ENCODE peak calls at places on chromosomes 5 and 9, in nine cellular contexts. One of them, this sample, is unnamed.

GRCh38 chr5:135641329-135642178 is 62.8 kb upstream of the CXCL14 start:
- DNase-seq in PC-9: no peak
- DNase-seq in cardiac fibroblast: no peak
- DNase-seq in Panc1: no peak
- DNase-seq in cardiac muscle cell: no peak
- DNase-seq in BJ: no peak
- DNase-seq in glutamatergic neuron: no peak
- DNase-seq in SK-N-SH: no peak
- DNase-seq in uterus: no peak
- DNase-seq in this sample: peak; percentile 54

GRCh38 chr9:134889386-134890214 is 9.0 kb downstream of the FCN2 start:
- DNase-seq in PC-9: no peak
- DNase-seq in cardiac fibroblast: no peak
- DNase-seq in Panc1: no peak
- DNase-seq in cardiac muscle cell: no peak
- DNase-seq in BJ: no peak
- DNase-seq in glutamatergic neuron: no peak
- DNase-seq in SK-N-SH: no peak
- DNase-seq in uterus: no peak
- DNase-seq in this sample: peak; percentile 73

GRCh38 chr9:137721479-137721878 is 102.7 kb downstream of the EHMT1 start:
- DNase-seq in PC-9: no peak
- DNase-seq in cardiac fibroblast: no peak
- DNase-seq in Panc1: no peak
- DNase-seq in cardiac muscle cell: no peak
- DNase-seq in BJ: no peak
- DNase-seq in glutamatergic neuron: no peak
- DNase-seq in SK-N-SH: no peak
- DNase-seq in uterus: no peak
- DNase-seq in this sample: no peak

GRCh38 chr5:88140396-88140862 is 128.2 kb downstream of the TMEM161B start:
- DNase-seq in PC-9: no peak
- DNase-seq in cardiac fibroblast: no peak
- DNase-seq in Panc1: no peak
- DNase-seq in cardiac muscle cell: peak; percentile 6
- DNase-seq in BJ: no peak
- DNase-seq in glutamatergic neuron: no peak
- DNase-seq in SK-N-SH: no peak
- DNase-seq in uterus: peak; percentile 40
- DNase-seq in this sample: no peak

GRCh38 chr5:2381861-2382260 is 369.6 kb downstream of the IRX2 start:
- DNase-seq in PC-9: no peak
- DNase-seq in cardiac fibroblast: no peak
- DNase-seq in Panc1: no peak
- DNase-seq in cardiac muscle cell: no peak
- DNase-seq in BJ: no peak
- DNase-seq in glutamatergic neuron: no peak
- DNase-seq in SK-N-SH: no peak
- DNase-seq in uterus: no peak
- DNase-seq in this sample: peak; percentile 38

GRCh38 chr5:171312129-171312819 is 3.2 kb downstream of the TLX3 start:
- DNase-seq in PC-9: no peak
- DNase-seq in cardiac fibroblast: no peak
- DNase-seq in Panc1: no peak
- DNase-seq in cardiac muscle cell: no peak
- DNase-seq in BJ: no peak
- DNase-seq in glutamatergic neuron: peak; percentile 67
- DNase-seq in SK-N-SH: no peak
- DNase-seq in uterus: no peak
- DNase-seq in this sample: no peak

GRCh38 chr5:23405316-23406068 is 101.9 kb upstream of the PRDM9 start:
- DNase-seq in PC-9: no peak
- DNase-seq in cardiac fibroblast: peak; percentile 36
- DNase-seq in Panc1: no peak
- DNase-seq in cardiac muscle cell: no peak
- DNase-seq in BJ: no peak
- DNase-seq in glutamatergic neuron: no peak
- DNase-seq in SK-N-SH: no peak
- DNase-seq in uterus: no peak
- DNase-seq in this sample: no peak

GRCh38 chr9:124809741-124810500 is 33.0 kb downstream of the OLFML2A start:
- DNase-seq in PC-9: no peak
- DNase-seq in cardiac fibroblast: no peak
- DNase-seq in Panc1: no peak
- DNase-seq in cardiac muscle cell: no peak
- DNase-seq in BJ: no peak
- DNase-seq in glutamatergic neuron: no peak
- DNase-seq in SK-N-SH: peak; percentile 15
- DNase-seq in uterus: no peak
- DNase-seq in this sample: no peak

GRCh38 chr9:88387733-88388202 is 476 bp upstream of the SPIN1 start:
- DNase-seq in PC-9: peak; percentile 59
- DNase-seq in cardiac fibroblast: peak; percentile 60
- DNase-seq in Panc1: no peak
- DNase-seq in cardiac muscle cell: peak; percentile 58
- DNase-seq in BJ: no peak
- DNase-seq in glutamatergic neuron: peak; percentile 45
- DNase-seq in SK-N-SH: peak; percentile 63
- DNase-seq in uterus: peak; percentile 57
- DNase-seq in this sample: no peak

GRCh38 chr5:28703651-28704260 is 1665.4 kb upstream of the CDH9 start:
- DNase-seq in PC-9: no peak
- DNase-seq in cardiac fibroblast: no peak
- DNase-seq in Panc1: no peak
- DNase-seq in cardiac muscle cell: no peak
- DNase-seq in BJ: no peak
- DNase-seq in glutamatergic neuron: no peak
- DNase-seq in SK-N-SH: no peak
- DNase-seq in uterus: no peak
- DNase-seq in this sample: no peak

GRCh38 chr9:15246243-15246642 is 60.8 kb downstream of the TTC39B start:
- DNase-seq in PC-9: no peak
- DNase-seq in cardiac fibroblast: no peak
- DNase-seq in Panc1: no peak
- DNase-seq in cardiac muscle cell: no peak
- DNase-seq in BJ: no peak
- DNase-seq in glutamatergic neuron: no peak
- DNase-seq in SK-N-SH: no peak
- DNase-seq in uterus: no peak
- DNase-seq in this sample: no peak

GRCh38 chr5:96175090-96175489 is 213.4 kb upstream of the ELL2 start:
- DNase-seq in PC-9: no peak
- DNase-seq in cardiac fibroblast: peak; percentile 32
- DNase-seq in Panc1: no peak
- DNase-seq in cardiac muscle cell: no peak
- DNase-seq in BJ: no peak
- DNase-seq in glutamatergic neuron: no peak
- DNase-seq in SK-N-SH: peak; percentile 24
- DNase-seq in uterus: no peak
- DNase-seq in this sample: no peak

GRCh38 chr9:87557996-87558395 is 60.3 kb downstream of the DAPK1 start:
- DNase-seq in PC-9: no peak
- DNase-seq in cardiac fibroblast: peak; percentile 24
- DNase-seq in Panc1: no peak
- DNase-seq in cardiac muscle cell: peak; percentile 78
- DNase-seq in BJ: no peak
- DNase-seq in glutamatergic neuron: no peak
- DNase-seq in SK-N-SH: peak; percentile 54
- DNase-seq in uterus: no peak
- DNase-seq in this sample: peak; percentile 51

GRCh38 chr9:90637626-90638025 is 5.0 kb downstream of the DIRAS2 start:
- DNase-seq in PC-9: no peak
- DNase-seq in cardiac fibroblast: no peak
- DNase-seq in Panc1: no peak
- DNase-seq in cardiac muscle cell: no peak
- DNase-seq in BJ: no peak
- DNase-seq in glutamatergic neuron: no peak
- DNase-seq in SK-N-SH: no peak
- DNase-seq in uterus: no peak
- DNase-seq in this sample: no peak

GRCh38 chr9:116162241-116162781 is 8.7 kb downstream of the PAPPA start:
- DNase-seq in PC-9: no peak
- DNase-seq in cardiac fibroblast: no peak
- DNase-seq in Panc1: no peak
- DNase-seq in cardiac muscle cell: no peak
- DNase-seq in BJ: no peak
- DNase-seq in glutamatergic neuron: no peak
- DNase-seq in SK-N-SH: no peak
- DNase-seq in uterus: no peak
- DNase-seq in this sample: no peak

GRCh38 chr9:116165912-116166311 is 12.3 kb downstream of the PAPPA start:
- DNase-seq in PC-9: no peak
- DNase-seq in cardiac fibroblast: no peak
- DNase-seq in Panc1: no peak
- DNase-seq in cardiac muscle cell: no peak
- DNase-seq in BJ: no peak
- DNase-seq in glutamatergic neuron: no peak
- DNase-seq in SK-N-SH: no peak
- DNase-seq in uterus: no peak
- DNase-seq in this sample: no peak

GRCh38 chr9:116168231-116168630 is 14.6 kb downstream of the PAPPA start:
- DNase-seq in PC-9: no peak
- DNase-seq in cardiac fibroblast: no peak
- DNase-seq in Panc1: no peak
- DNase-seq in cardiac muscle cell: no peak
- DNase-seq in BJ: no peak
- DNase-seq in glutamatergic neuron: no peak
- DNase-seq in SK-N-SH: no peak
- DNase-seq in uterus: no peak
- DNase-seq in this sample: no peak

GRCh38 chr9:116163293-116164055 is 9.9 kb downstream of the PAPPA start:
- DNase-seq in PC-9: no peak
- DNase-seq in cardiac fibroblast: no peak
- DNase-seq in Panc1: no peak
- DNase-seq in cardiac muscle cell: no peak
- DNase-seq in BJ: no peak
- DNase-seq in glutamatergic neuron: no peak
- DNase-seq in SK-N-SH: no peak
- DNase-seq in uterus: no peak
- DNase-seq in this sample: no peak

GRCh38 chr9:116166713-116167112 is 13.1 kb downstream of the PAPPA start:
- DNase-seq in PC-9: no peak
- DNase-seq in cardiac fibroblast: no peak
- DNase-seq in Panc1: no peak
- DNase-seq in cardiac muscle cell: no peak
- DNase-seq in BJ: no peak
- DNase-seq in glutamatergic neuron: no peak
- DNase-seq in SK-N-SH: no peak
- DNase-seq in uterus: no peak
- DNase-seq in this sample: no peak
- TF ChIP-seq CTCF in PC-9: peak; percentile 45
- TF ChIP-seq CTCF in cardiac fibroblast: no peak
- TF ChIP-seq CTCF in Panc1: peak; percentile 8
- TF ChIP-seq CTCF in cardiac muscle cell: peak; percentile 37
- TF ChIP-seq CTCF in BJ: no peak
- TF ChIP-seq CTCF in glutamatergic neuron: peak; percentile 22
- TF ChIP-seq CTCF in SK-N-SH: peak; percentile 56
- TF ChIP-seq CTCF in uterus: no peak
- TF ChIP-seq CTCF in this sample: peak; percentile 47

DNA sequence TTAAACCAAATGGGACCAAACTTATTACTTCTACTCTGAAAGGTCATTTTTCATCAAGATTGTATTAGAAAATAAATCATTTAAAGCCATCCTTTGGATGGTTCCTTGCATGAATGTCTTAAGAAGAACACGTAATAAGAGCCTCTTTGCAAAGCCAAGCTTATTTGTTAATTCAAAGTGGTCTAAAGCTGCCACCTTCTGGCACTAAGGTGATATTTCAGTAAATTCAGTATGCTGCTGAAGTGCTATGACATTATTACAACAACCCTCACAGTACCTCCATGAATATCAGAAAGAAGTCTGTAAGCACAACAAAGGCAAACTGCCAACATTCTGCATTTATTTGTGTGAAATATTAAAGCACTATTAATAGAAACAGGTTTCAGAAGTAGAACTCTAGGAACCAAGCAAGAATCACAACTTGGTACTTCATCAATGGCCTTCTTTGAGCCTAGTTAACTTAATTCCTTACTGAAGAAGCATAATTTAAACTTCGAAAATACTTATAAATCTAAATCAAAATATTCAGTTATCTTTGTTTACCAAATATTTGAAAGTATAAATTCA is 53.1 kb upstream of the TYRP1 start:
- DNase-seq in PC-9: no peak
- DNase-seq in cardiac fibroblast: peak; percentile 68
- DNase-seq in Panc1: no peak
- DNase-seq in cardiac muscle cell: peak; percentile 63
- DNase-seq in BJ: peak; percentile 1
- DNase-seq in glutamatergic neuron: no peak
- DNase-seq in SK-N-SH: peak; percentile 5
- DNase-seq in uterus: no peak
- DNase-seq in this sample: no peak
- TF ChIP-seq CTCF in PC-9: peak; percentile 65
- TF ChIP-seq CTCF in cardiac fibroblast: peak; percentile 47
- TF ChIP-seq CTCF in Panc1: peak; percentile 42
- TF ChIP-seq CTCF in cardiac muscle cell: peak; percentile 57
- TF ChIP-seq CTCF in BJ: peak; percentile 42
- TF ChIP-seq CTCF in glutamatergic neuron: peak; percentile 71
- TF ChIP-seq CTCF in SK-N-SH: peak; percentile 64
- TF ChIP-seq CTCF in uterus: peak; percentile 35
- TF ChIP-seq CTCF in this sample: peak; percentile 63

GRCh38 chr5:40210705-40211104 is 469.0 kb upstream of the PTGER4 start:
- DNase-seq in PC-9: no peak
- DNase-seq in cardiac fibroblast: no peak
- DNase-seq in Panc1: no peak
- DNase-seq in cardiac muscle cell: no peak
- DNase-seq in BJ: no peak
- DNase-seq in glutamatergic neuron: no peak
- DNase-seq in SK-N-SH: no peak
- DNase-seq in uterus: no peak
- DNase-seq in this sample: no peak
- TF ChIP-seq CTCF in PC-9: no peak
- TF ChIP-seq CTCF in cardiac fibroblast: no peak
- TF ChIP-seq CTCF in Panc1: no peak
- TF ChIP-seq CTCF in cardiac muscle cell: no peak
- TF ChIP-seq CTCF in BJ: no peak
- TF ChIP-seq CTCF in glutamatergic neuron: no peak
- TF ChIP-seq CTCF in SK-N-SH: no peak
- TF ChIP-seq CTCF in uterus: no peak
- TF ChIP-seq CTCF in this sample: no peak

DNA sequence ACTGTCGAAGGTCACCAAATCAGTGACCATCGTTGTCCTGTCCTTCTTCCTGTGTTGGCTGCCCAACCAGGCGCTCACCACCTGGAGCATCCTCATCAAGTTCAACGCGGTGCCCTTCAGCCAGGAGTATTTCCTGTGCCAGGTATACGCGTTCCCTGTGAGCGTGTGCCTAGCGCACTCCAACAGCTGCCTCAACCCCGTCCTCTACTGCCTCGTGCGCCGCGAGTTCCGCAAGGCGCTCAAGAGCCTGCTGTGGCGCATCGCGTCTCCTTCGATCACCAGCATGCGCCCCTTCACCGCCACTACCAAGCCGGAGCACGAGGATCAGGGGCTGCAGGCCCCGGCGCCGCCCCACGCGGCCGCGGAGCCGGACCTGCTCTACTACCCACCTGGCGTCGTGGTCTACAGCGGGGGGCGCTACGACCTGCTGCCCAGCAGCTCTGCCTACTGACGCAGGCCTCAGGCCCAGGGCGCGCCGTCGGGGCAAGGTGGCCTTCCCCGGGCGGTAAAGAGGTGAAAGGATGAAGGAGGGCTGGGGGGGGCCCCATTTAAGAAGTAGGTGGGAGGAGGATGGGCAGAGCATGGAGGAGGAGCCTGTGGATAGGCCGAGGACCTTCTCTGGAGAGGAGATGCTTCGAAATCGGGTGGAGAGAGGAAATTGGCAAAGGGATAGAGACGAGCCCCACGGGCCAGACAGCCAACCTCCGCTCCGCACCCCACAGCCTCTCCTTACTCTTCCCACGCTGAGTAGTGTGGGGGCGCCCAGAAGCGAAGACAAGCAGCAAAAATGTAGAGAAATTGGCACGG is 1.7 kb downstream of the RXFP3 start:
- DNase-seq in PC-9: no peak
- DNase-seq in cardiac fibroblast: peak; percentile 9
- DNase-seq in Panc1: no peak
- DNase-seq in cardiac muscle cell: no peak
- DNase-seq in BJ: no peak
- DNase-seq in glutamatergic neuron: peak; percentile 14
- DNase-seq in SK-N-SH: no peak
- DNase-seq in uterus: no peak
- DNase-seq in this sample: no peak
- TF ChIP-seq CTCF in PC-9: no peak
- TF ChIP-seq CTCF in cardiac fibroblast: no peak
- TF ChIP-seq CTCF in Panc1: no peak
- TF ChIP-seq CTCF in cardiac muscle cell: no peak
- TF ChIP-seq CTCF in BJ: no peak
- TF ChIP-seq CTCF in glutamatergic neuron: no peak
- TF ChIP-seq CTCF in SK-N-SH: no peak
- TF ChIP-seq CTCF in uterus: no peak
- TF ChIP-seq CTCF in this sample: no peak